ENCODE peak calls at places on chromosomes 11 and 22, in nine cellular contexts. O, Q, G, C, Z, X, P, R and E are unnamed samples.
A peak's percentile ranks its signal among the peaks of the same experiment; 100 is the strongest.

GRCh38 chr11:125344846-125345705 is 151.0 kb downstream of the FEZ1 start:
- DNase-seq in O (no peak), Q (no peak), G (peak; percentile 63), C (no peak), Z (no peak), X (no peak), P (no peak), R (no peak), E (no peak)

GRCh38 chr11:67389477-67389876 is 2.3 kb upstream of the RAD9A start:
- DNase-seq in O (no peak), Q (peak; percentile 74), G (no peak), C (peak; percentile 34), Z (no peak), X (no peak), P (peak; percentile 37), R (no peak), E (no peak)

GRCh38 chr11:1150769-1151365 is 6.9 kb upstream of the MUC5AC start:
- DNase-seq in O (no peak), Q (no peak), G (no peak), C (no peak), Z (no peak), X (peak; percentile 81), P (no peak), R (no peak), E (no peak)

GRCh38 chr11:101929516-101929915 is 13.2 kb upstream of the ANGPTL5 start:
- DNase-seq in O (no peak), Q (no peak), G (no peak), C (no peak), Z (no peak), X (no peak), P (no peak), R (no peak), E (no peak)

GRCh38 chr11:73597340-73597955 is 464 bp downstream of the FAM168A start:
- DNase-seq in O (no peak), Q (peak; percentile 14), G (no peak), C (no peak), Z (peak; percentile 5), X (no peak), P (no peak), R (no peak), E (peak; percentile 43)

GRCh38 chr22:44583854-44584253 is 85.8 kb upstream of the RTL6 start:
- DNase-seq in O (no peak), Q (no peak), G (no peak), C (no peak), Z (no peak), X (no peak), P (no peak), R (no peak), E (no peak)

GRCh38 chr11:1561955-1562354 is 10.1 kb downstream of the DUSP8 start:
- DNase-seq in O (no peak), Q (no peak), G (no peak), C (no peak), Z (no peak), X (no peak), P (no peak), R (no peak), E (no peak)

GRCh38 chr11:10026514-10026913 is 267.5 kb downstream of the SBF2 start:
- DNase-seq in O (no peak), Q (no peak), G (no peak), C (no peak), Z (no peak), X (peak; percentile 79), P (no peak), R (no peak), E (no peak)

GRCh38 chr22:27100323-27100722 is 442.9 kb downstream of the MIAT start:
- DNase-seq in O (no peak), Q (no peak), G (no peak), C (no peak), Z (no peak), X (no peak), P (no peak), R (no peak), E (no peak)

GRCh38 chr11:66022401-66023185 is 3.7 kb downstream of the CATSPER1 start:
- DNase-seq in O (peak; percentile 76), Q (peak; percentile 89), G (peak; percentile 15), C (peak; percentile 58), Z (peak; percentile 27), X (peak; percentile 62), P (peak; percentile 82), R (peak; percentile 64), E (peak; percentile 32)

GRCh38 chr22:23083315-23084021 is 13.1 kb downstream of the GNAZ start:
- DNase-seq in O (no peak), Q (no peak), G (no peak), C (no peak), Z (no peak), X (no peak), P (no peak), R (no peak), E (no peak)

GRCh38 chr22:44091021-44091721 is 67.1 kb downstream of the PARVB start:
- DNase-seq in O (no peak), Q (peak; percentile 68), G (peak; percentile 14), C (peak; percentile 17), Z (no peak), X (peak; percentile 31), P (no peak), R (no peak), E (no peak)

GRCh38 chr11:76888989-76889388 is 28.3 kb downstream of the ACER3 start:
- DNase-seq in O (no peak), Q (no peak), G (no peak), C (no peak), Z (no peak), X (peak; percentile 31), P (no peak), R (no peak), E (no peak)

GRCh38 chr22:36208162-36208765 is 6.7 kb upstream of the APOL4 start:
- DNase-seq in O (no peak), Q (no peak), G (no peak), C (no peak), Z (no peak), X (no peak), P (no peak), R (no peak), E (no peak)

GRCh38 chr11:20443596-20443995 is 56.1 kb downstream of the PRMT3 start:
- DNase-seq in O (no peak), Q (no peak), G (peak; percentile 37), C (no peak), Z (no peak), X (peak; percentile 50), P (no peak), R (no peak), E (no peak)

GRCh38 chr11:59523541-59523940 is 12.2 kb downstream of the OR4D9 start:
- DNase-seq in O (no peak), Q (no peak), G (no peak), C (no peak), Z (no peak), X (no peak), P (no peak), R (no peak), E (no peak)

GRCh38 chr22:47201996-47202818 is 439.8 kb downstream of the TBC1D22A start:
- DNase-seq in O (no peak), Q (no peak), G (no peak), C (no peak), Z (no peak), X (no peak), P (no peak), R (no peak), E (no peak)

GRCh38 chr11:119741369-119742262 is 12.6 kb upstream of the NECTIN1 start:
- DNase-seq in O (peak; percentile 62), Q (peak; percentile 79), G (peak; percentile 27), C (peak; percentile 42), Z (no peak), X (peak; percentile 27), P (peak; percentile 58), R (no peak), E (no peak)

GRCh38 chr22:29480512-29481264 is 670 bp downstream of the NEFH start:
- DNase-seq in O (no peak), Q (peak; percentile 57), G (no peak), C (no peak), Z (no peak), X (peak; percentile 72), P (peak; percentile 19), R (peak; percentile 7), E (no peak)

GRCh38 chr11:127890026-127890611 is 697.2 kb downstream of the ETS1 start:
- DNase-seq in O (no peak), Q (no peak), G (no peak), C (no peak), Z (no peak), X (peak; percentile 18), P (no peak), R (no peak), E (no peak)

GRCh38 chr11:20457934-20458333 is 70.4 kb downstream of the PRMT3 start:
- DNase-seq in O (no peak), Q (no peak), G (no peak), C (no peak), Z (no peak), X (no peak), P (no peak), R (no peak), E (no peak)

GRCh38 chr22:20567371-20567847 is 60.0 kb downstream of the MED15 start:
- DNase-seq in O (no peak), Q (peak; percentile 35), G (no peak), C (no peak), Z (no peak), X (no peak), P (no peak), R (no peak), E (no peak)

GRCh38 chr11:14350215-14350614 is 8.8 kb downstream of the RRAS2 start:
- DNase-seq in O (no peak), Q (no peak), G (no peak), C (no peak), Z (no peak), X (no peak), P (no peak), R (no peak), E (no peak)

GRCh38 chr22:48669226-48669625 is 1158.4 kb downstream of the BRD1 start:
- DNase-seq in O (no peak), Q (no peak), G (no peak), C (no peak), Z (no peak), X (no peak), P (no peak), R (no peak), E (no peak)

GRCh38 chr22:32378703-32379272 is 21.1 kb downstream of the RFPL3 start:
- DNase-seq in O (no peak), Q (peak; percentile 38), G (peak; percentile 39), C (no peak), Z (no peak), X (peak; percentile 29), P (no peak), R (no peak), E (peak; percentile 46)

GRCh38 chr11:124602193-124602592 is 9.0 kb upstream of the PANX3 start:
- DNase-seq in O (no peak), Q (no peak), G (no peak), C (no peak), Z (no peak), X (no peak), P (no peak), R (no peak), E (peak; percentile 64)

GRCh38 chr11:75949023-75949672 is 134.1 kb downstream of the UVRAG start:
- DNase-seq in O (no peak), Q (no peak), G (peak; percentile 30), C (no peak), Z (no peak), X (no peak), P (no peak), R (no peak), E (peak; percentile 58)

GRCh38 chr22:32985899-32986772 is 72.0 kb downstream of the SYN3 start:
- DNase-seq in O (no peak), Q (peak; percentile 70), G (peak; percentile 45), C (peak; percentile 3), Z (peak; percentile 77), X (peak; percentile 88), P (no peak), R (no peak), E (peak; percentile 60)

GRCh38 chr22:49155039-49155808 is 672.4 kb downstream of the BRD1 start:
- DNase-seq in O (no peak), Q (no peak), G (no peak), C (no peak), Z (no peak), X (no peak), P (no peak), R (no peak), E (no peak)

GRCh38 chr22:45608763-45609180 is 62.9 kb upstream of the ATXN10 start:
- DNase-seq in O (no peak), Q (peak; percentile 38), G (no peak), C (no peak), Z (no peak), X (peak; percentile 16), P (peak; percentile 23), R (no peak), E (no peak)

GRCh38 chr22:20268350-20269012 is 363 bp upstream of the RTN4R start:
- DNase-seq in O (peak; percentile 56), Q (peak; percentile 76), G (no peak), C (peak; percentile 33), Z (peak; percentile 48), X (peak; percentile 35), P (peak; percentile 58), R (peak; percentile 34), E (no peak)